ENCODE peak calls at places on chromosomes 2 and 18, in six cellular contexts. Q is MM.1S; J is activated CD8-positive, alpha-beta memory T cell treated with anti-CD3 and anti-CD28 coated beads for 48 hours; U is T1000; Y is putamen; O is AG08396. C is an unnamed sample.

GRCh38 chr2:138015494-138015893 is 51.2 kb downstream of the HNMT start:
- DNase-seq in Q (no peak), J (no peak), U (no peak), Y (no peak), O (no peak), C (no peak)

GRCh38 chr18:63971320-63972071 is 1.6 kb downstream of the SERPINB8 start:
- DNase-seq in Q (no peak), J (no peak), U (no peak), Y (no peak), O (no peak), C (no peak)

GRCh38 chr2:232575404-232575746 is 24.9 kb downstream of the EIF4E2 start:
- DNase-seq in Q (no peak), J (no peak), U (no peak), Y (no peak), O (no peak), C (no peak)

GRCh38 chr2:159093496-159093895 is 125.1 kb downstream of the TANC1 start:
- DNase-seq in Q (no peak), J (no peak), U (no peak), Y (no peak), O (no peak), C (no peak)

GRCh38 chr2:177201919-177202346 is 10.7 kb upstream of the HNRNPA3 start:
- DNase-seq in Q (no peak), J (no peak), U (no peak), Y (no peak), O (no peak), C (no peak)

GRCh38 chr2:134401789-134402188 is 147.9 kb downstream of the MGAT5 start:
- DNase-seq in Q (no peak), J (no peak), U (no peak), Y (no peak), O (no peak), C (no peak)

GRCh38 chr18:11310476-11311086 is 161.2 kb upstream of the PIEZO2 start:
- DNase-seq in Q (peak), J (no peak), U (no peak), Y (no peak), O (peak), C (no peak)

GRCh38 chr2:222272446-222273035 is 26.3 kb downstream of the PAX3 start:
- DNase-seq in Q (no peak), J (no peak), U (no peak), Y (no peak), O (no peak), C (no peak)

GRCh38 chr2:74374509-74375205 is 5.5 kb downstream of the DCTN1 start:
- DNase-seq in Q (no peak), J (no peak), U (no peak), Y (peak), O (peak), C (no peak)

GRCh38 chr2:60553496-60553991 is at the start of gene BCL11A:
- DNase-seq in Q (peak), J (no peak), U (peak), Y (no peak), O (peak), C (no peak)

GRCh38 chr2:42382144-42382543 is 21.1 kb upstream of the COX7A2L start:
- DNase-seq in Q (no peak), J (no peak), U (no peak), Y (no peak), O (no peak), C (no peak)

GRCh38 chr2:48496867-48497266 is 33.1 kb upstream of the STON1 start:
- DNase-seq in Q (no peak), J (no peak), U (no peak), Y (no peak), O (peak), C (no peak)

GRCh38 chr2:40240067-40240466 is 211.8 kb downstream of the SLC8A1 start:
- DNase-seq in Q (no peak), J (no peak), U (peak), Y (peak), O (peak), C (no peak)

GRCh38 chr2:84741182-84741822 is 139.6 kb downstream of the TRABD2A start:
- DNase-seq in Q (peak), J (no peak), U (peak), Y (no peak), O (no peak), C (peak)

GRCh38 chr2:158651358-158652057 is 143.6 kb upstream of the DAPL1 start:
- DNase-seq in Q (no peak), J (no peak), U (no peak), Y (no peak), O (no peak), C (no peak)

GRCh38 chr2:202821538-202822160 is 49.9 kb downstream of the ICA1L start:
- DNase-seq in Q (no peak), J (no peak), U (no peak), Y (no peak), O (no peak), C (no peak)

GRCh38 chr2:224085246-224085645 is 46.2 kb upstream of the SERPINE2 start:
- DNase-seq in Q (no peak), J (no peak), U (no peak), Y (no peak), O (peak), C (no peak)

GRCh38 chr2:195498176-195498575 is 158.8 kb upstream of the SLC39A10 start:
- DNase-seq in Q (peak), J (no peak), U (no peak), Y (no peak), O (no peak), C (peak)

GRCh38 chr2:98932778-98933343 is 3.2 kb downstream of the CRACDL start:
- DNase-seq in Q (no peak), J (no peak), U (no peak), Y (no peak), O (no peak), C (no peak)